ENCODE peak calls at places on chromosomes 13 and 19, in ten cellular contexts. U, Z, C, K, X, Y, R, T, A and W are unnamed samples. For H3K4me1, the result is how much of the 10 kb centered on the place peaks cover.

GRCh38 chr19:54390942-54391577 is 24.2 kb upstream of the TTYH1 start:
- DNase-seq in U (peak), Z (peak), C (no peak), K (no peak), X (peak), Y (peak), R (no peak), T (no peak), A (no peak), W (peak)

GRCh38 chr13:110275931-110276552 is 30.9 kb downstream of the COL4A1 start:
- DNase-seq in U (no peak), Z (no peak), C (peak), K (peak), X (no peak), Y (no peak), R (no peak), T (peak), A (no peak), W (no peak)

GRCh38 chr19:58569191-58569942 is 3.8 kb downstream of the MZF1 start:
- DNase-seq in U (no peak), Z (peak), C (peak), K (peak), X (peak), Y (no peak), R (no peak), T (peak), A (no peak), W (no peak)

GRCh38 chr13:46491641-46492040 is 61.3 kb upstream of the LRCH1 start:
- DNase-seq in U (no peak), Z (no peak), C (no peak), K (no peak), X (no peak), Y (no peak), R (no peak), T (no peak), A (no peak), W (no peak)

GRCh38 chr19:49823472-49823871 is 5.4 kb downstream of the MED25 start:
- DNase-seq in U (no peak), Z (no peak), C (no peak), K (no peak), X (no peak), Y (no peak), R (no peak), T (no peak), A (no peak), W (no peak)

GRCh38 chr13:24066405-24067292 is 93.9 kb upstream of the SPATA13 start:
- DNase-seq in U (no peak), Z (no peak), C (no peak), K (no peak), X (no peak), Y (no peak), R (no peak), T (no peak), A (no peak), W (no peak)

GRCh38 chr13:75544681-75545333 is 4.8 kb upstream of the UCHL3 start:
- DNase-seq in U (no peak), Z (no peak), C (no peak), K (no peak), X (no peak), Y (peak), R (no peak), T (no peak), A (no peak), W (no peak)

GRCh38 chr13:111204438-111205177 is 89.5 kb downstream of the ARHGEF7 start:
- DNase-seq in U (peak), Z (peak), C (peak), K (peak), X (peak), Y (peak), R (no peak), T (peak), A (no peak), W (no peak)

GRCh38 chr13:46627462-46627861 is 74.5 kb downstream of the LRCH1 start:
- DNase-seq in U (no peak), Z (no peak), C (no peak), K (no peak), X (no peak), Y (no peak), R (no peak), T (no peak), A (no peak), W (no peak)

GRCh38 chr19:1947651-1948209 is 6.8 kb downstream of the CSNK1G2 start:
- DNase-seq in U (no peak), Z (no peak), C (no peak), K (no peak), X (no peak), Y (no peak), R (no peak), T (no peak), A (no peak), W (no peak)

GRCh38 chr19:39531834-39532232 is 819 bp downstream of the EID2B start:
- DNase-seq in U (no peak), Z (no peak), C (no peak), K (no peak), X (no peak), Y (no peak), R (no peak), T (peak), A (no peak), W (no peak)

GRCh38 chr13:44758595-44759221 is 182.6 kb upstream of the TSC22D1 start:
- DNase-seq in U (no peak), Z (no peak), C (no peak), K (no peak), X (peak), Y (peak), R (no peak), T (no peak), A (no peak), W (peak)

GRCh38 chr13:111460548-111461444 is 140.4 kb downstream of the TEX29 start:
- DNase-seq in U (peak), Z (peak), C (no peak), K (no peak), X (peak), Y (peak), R (peak), T (peak), A (no peak), W (peak)

GRCh38 chr19:40667602-40668001 is 22.8 kb downstream of the NUMBL start:
- DNase-seq in U (no peak), Z (no peak), C (no peak), K (no peak), X (no peak), Y (no peak), R (no peak), T (no peak), A (no peak), W (no peak)

GRCh38 chr19:14545716-14546082 is 16.3 kb downstream of the TECR start:
- DNase-seq in U (no peak), Z (no peak), C (no peak), K (no peak), X (no peak), Y (no peak), R (no peak), T (no peak), A (no peak), W (no peak)

GRCh38 chr19:14540741-14541525 is 11.5 kb downstream of the TECR start:
- DNase-seq in U (no peak), Z (no peak), C (no peak), K (no peak), X (no peak), Y (no peak), R (no peak), T (no peak), A (no peak), W (no peak)

GRCh38 chr19:14544047-14544446 is 14.7 kb downstream of the TECR start:
- DNase-seq in U (no peak), Z (no peak), C (no peak), K (no peak), X (no peak), Y (no peak), R (no peak), T (no peak), A (no peak), W (no peak)

GRCh38 chr19:14542721-14543328 is 13.4 kb downstream of the TECR start:
- DNase-seq in U (no peak), Z (no peak), C (no peak), K (no peak), X (no peak), Y (no peak), R (no peak), T (no peak), A (no peak), W (no peak)

GRCh38 chr19:14544977-14545715 is 15.8 kb downstream of the TECR start:
- DNase-seq in U (peak), Z (peak), C (no peak), K (no peak), X (peak), Y (no peak), R (no peak), T (peak), A (no peak), W (peak)
- H3K4me1 ChIP-seq in U (under half), Z (under half), C (under half), K (under half), X (under half), Y (under half), R (under half), T (under half), A (half or more), W (under half)

DNA sequence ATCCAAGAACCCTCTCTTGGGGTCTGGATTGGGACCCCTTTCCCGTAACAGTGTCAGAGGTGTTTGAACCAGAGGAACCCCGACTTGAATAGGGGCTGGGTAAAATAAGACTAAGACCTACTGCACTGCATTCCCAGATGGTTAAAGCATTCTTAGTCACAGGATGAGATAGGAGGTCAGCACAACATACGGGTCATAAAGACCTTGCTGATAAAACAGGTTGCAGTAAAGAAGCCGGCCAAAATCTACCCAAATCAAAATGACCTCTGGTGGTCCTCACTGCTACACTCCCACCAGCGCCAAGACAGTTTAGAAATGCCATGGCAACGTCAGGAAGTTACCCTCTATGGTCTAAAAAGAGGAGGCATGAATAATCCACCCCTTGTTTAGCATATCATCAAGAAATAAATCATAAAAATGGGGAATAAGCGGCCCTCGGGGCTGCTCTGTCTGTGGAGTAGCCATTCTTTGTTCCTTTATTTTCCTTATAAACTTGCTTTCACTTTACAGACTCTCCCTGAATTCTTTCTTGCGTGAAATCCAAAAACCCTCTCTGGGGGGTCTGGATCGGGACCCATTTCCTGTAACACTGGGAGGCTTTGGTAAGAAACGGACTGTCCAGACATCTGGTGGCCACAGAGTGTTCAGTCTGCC is 4.4 kb upstream of the SIN3B start:
- DNase-seq in U (no peak), Z (no peak), C (no peak), K (peak), X (no peak), Y (peak), R (no peak), T (no peak), A (no peak), W (no peak)
- H3K4me3 ChIP-seq in U (no peak), Z (peak), C (peak), K (peak), X (peak), Y (peak), R (no peak), T (peak), A (peak), W (peak)

DNA sequence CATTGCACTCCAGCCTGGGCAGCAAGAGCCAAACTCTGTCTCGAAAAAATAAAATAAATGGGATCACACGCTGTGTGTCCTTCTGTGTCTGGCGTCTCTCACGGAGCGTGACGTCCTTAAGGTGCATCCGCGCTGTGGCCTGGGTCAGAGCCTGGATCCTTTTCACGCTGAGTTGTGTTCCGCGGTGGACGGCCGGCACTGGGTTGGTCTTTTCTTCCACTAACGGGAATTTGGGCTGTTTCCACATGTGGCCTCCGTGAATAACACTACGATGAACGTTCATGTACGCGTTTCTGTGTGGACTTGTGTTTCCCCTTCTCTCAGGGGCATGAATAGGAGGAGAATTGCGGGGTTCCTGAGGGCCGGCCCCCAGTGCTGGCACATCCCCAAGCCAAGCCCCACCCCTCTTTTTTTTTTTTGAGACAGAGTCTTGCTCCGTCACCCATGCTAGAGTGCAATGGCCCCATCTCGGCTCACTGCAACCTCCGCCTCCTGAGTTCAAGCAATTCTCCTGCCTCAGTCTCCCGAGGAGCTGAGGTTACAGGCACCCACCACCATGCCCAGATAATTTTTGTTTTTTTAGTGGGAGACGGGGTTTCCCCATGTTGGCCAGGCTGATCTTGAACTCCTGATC is 6.2 kb upstream of the PTBP1 start:
- DNase-seq in U (no peak), Z (no peak), C (no peak), K (no peak), X (no peak), Y (no peak), R (no peak), T (no peak), A (no peak), W (no peak)
- TF ChIP-seq POLR2A in U (no peak), Z (no peak), C (no peak), K (no peak), X (no peak), Y (no peak), R (no peak), T (no peak), A (no peak), W (no peak)

GRCh38 chr19:6239401-6239844 is 40.4 kb downstream of the MLLT1 start:
- DNase-seq in U (no peak), Z (no peak), C (no peak), K (no peak), X (peak), Y (peak), R (no peak), T (no peak), A (no peak), W (no peak)
- H3K4me1 ChIP-seq in U (under half), Z (half or more), C (half or more), K (under half), X (half or more), Y (under half), R (under half), T (under half), A (half or more), W (half or more)

GRCh38 chr13:50340566-50341287 is 325.5 kb downstream of the KCNRG start:
- DNase-seq in U (no peak), Z (no peak), C (peak), K (no peak), X (no peak), Y (no peak), R (no peak), T (no peak), A (no peak), W (no peak)
- H3K4me3 ChIP-seq in U (no peak), Z (no peak), C (no peak), K (no peak), X (no peak), Y (no peak), R (no peak), T (no peak), A (no peak), W (no peak)

GRCh38 chr19:52640916-52641315 is 2.8 kb upstream of the ZNF83 start:
- DNase-seq in U (no peak), Z (no peak), C (no peak), K (no peak), X (no peak), Y (no peak), R (no peak), T (no peak), A (no peak), W (no peak)

GRCh38 chr19:52635786-52636570 is 2.2 kb downstream of the ZNF83 start:
- DNase-seq in U (no peak), Z (no peak), C (no peak), K (no peak), X (no peak), Y (peak), R (no peak), T (no peak), A (no peak), W (no peak)

GRCh38 chr19:52638601-52639000 is 446 bp upstream of the ZNF83 start:
- DNase-seq in U (peak), Z (no peak), C (no peak), K (peak), X (peak), Y (peak), R (no peak), T (peak), A (no peak), W (no peak)

GRCh38 chr19:52637718-52638585 is at the start of gene ZNF83:
- DNase-seq in U (peak), Z (peak), C (peak), K (peak), X (peak), Y (peak), R (no peak), T (peak), A (peak), W (peak)
- TF ChIP-seq POLR2A in U (no peak), Z (peak), C (no peak), K (peak), X (peak), Y (peak), R (no peak), T (no peak), A (no peak), W (peak)

DNA sequence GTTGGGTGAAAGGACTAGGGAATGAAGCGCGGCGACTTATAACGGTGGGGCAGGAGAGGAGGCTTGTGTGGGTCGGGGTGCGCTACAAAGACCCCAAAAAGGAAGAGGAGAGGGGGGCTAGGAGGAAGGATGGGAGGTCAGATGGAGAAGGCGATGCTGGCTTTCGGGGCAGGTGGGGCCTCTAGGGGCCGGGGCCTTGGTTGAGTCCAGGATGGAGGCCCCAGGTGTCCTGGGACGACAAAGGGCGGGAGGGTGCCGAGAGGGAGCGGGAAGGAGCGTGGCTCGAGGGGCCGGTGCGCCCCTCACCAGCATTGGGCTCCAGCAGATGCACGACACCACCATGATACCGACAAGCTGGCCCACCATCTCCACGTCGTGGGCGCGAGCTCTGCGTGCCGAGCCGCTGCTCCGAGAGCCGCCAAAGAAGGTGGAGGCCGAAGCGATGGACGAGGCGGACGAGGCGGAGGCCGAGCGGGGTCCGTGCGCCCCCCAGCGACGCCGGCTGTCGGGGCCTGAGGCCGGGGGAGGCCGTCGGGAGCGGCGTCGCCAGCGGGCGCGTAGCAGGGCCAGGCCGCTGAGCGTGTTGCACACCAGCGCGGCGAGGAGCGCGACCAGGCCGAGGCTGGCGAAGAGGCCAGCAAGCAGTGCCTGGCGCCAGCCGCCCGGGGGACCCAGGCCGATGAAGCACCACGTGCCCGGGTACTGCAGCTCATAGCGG is 1.9 kb downstream of the PTGER1 start:
- DNase-seq in U (no peak), Z (no peak), C (no peak), K (no peak), X (no peak), Y (no peak), R (no peak), T (no peak), A (no peak), W (no peak)
- H3K4me1 ChIP-seq in U (under half), Z (under half), C (half or more), K (under half), X (under half), Y (under half), R (under half), T (under half), A (half or more), W (under half)

GRCh38 chr13:26377038-26377437 is 123.1 kb downstream of the CDK8 start:
- DNase-seq in U (no peak), Z (no peak), C (no peak), K (no peak), X (no peak), Y (peak), R (peak), T (no peak), A (no peak), W (no peak)
- H3K4me3 ChIP-seq in U (no peak), Z (no peak), C (no peak), K (no peak), X (no peak), Y (no peak), R (no peak), T (no peak), A (no peak), W (no peak)